ENCODE peak calls at places on chromosomes 2 and 18, in four cellular contexts. One of them, this sample, is unnamed.

GRCh38 chr18:57287766-57288165 is 64.6 kb upstream of the ST8SIA3 start:
- DNase-seq in A549: no peak
- DNase-seq in caudate nucleus: no peak
- DNase-seq in anterior cingulate cortex: no peak
- DNase-seq in this sample: no peak

GRCh38 chr18:9135912-9136314 is 668 bp upstream of the ANKRD12 start:
- DNase-seq in A549: peak
- DNase-seq in caudate nucleus: no peak
- DNase-seq in anterior cingulate cortex: peak
- DNase-seq in this sample: no peak

GRCh38 chr2:137228566-137228965 is 463.2 kb downstream of the THSD7B start:
- DNase-seq in A549: peak
- DNase-seq in caudate nucleus: no peak
- DNase-seq in anterior cingulate cortex: no peak
- DNase-seq in this sample: no peak

GRCh38 chr2:121074322-121074932 is 210.6 kb downstream of the TFCP2L1 start:
- DNase-seq in A549: peak
- DNase-seq in caudate nucleus: no peak
- DNase-seq in anterior cingulate cortex: no peak
- DNase-seq in this sample: no peak

GRCh38 chr2:174959787-174960186 is 45.4 kb downstream of the CHN1 start:
- DNase-seq in A549: no peak
- DNase-seq in caudate nucleus: no peak
- DNase-seq in anterior cingulate cortex: no peak
- DNase-seq in this sample: no peak

GRCh38 chr18:59264651-59265245 is 8.5 kb downstream of the RAX start:
- DNase-seq in A549: no peak
- DNase-seq in caudate nucleus: no peak
- DNase-seq in anterior cingulate cortex: no peak
- DNase-seq in this sample: no peak

GRCh38 chr2:232900811-232901701 is 31.0 kb downstream of the SNORC start:
- DNase-seq in A549: no peak
- DNase-seq in caudate nucleus: no peak
- DNase-seq in anterior cingulate cortex: no peak
- DNase-seq in this sample: no peak

GRCh38 chr2:26008851-26009566 is 24.9 kb upstream of the RAB10 start:
- DNase-seq in A549: peak
- DNase-seq in caudate nucleus: no peak
- DNase-seq in anterior cingulate cortex: peak
- DNase-seq in this sample: peak

GRCh38 chr2:172101707-172102158 is 967 bp downstream of the DLX2 start:
- DNase-seq in A549: no peak
- DNase-seq in caudate nucleus: no peak
- DNase-seq in anterior cingulate cortex: no peak
- DNase-seq in this sample: no peak

GRCh38 chr18:27298215-27298804 is 113.2 kb upstream of the CHST9 start:
- DNase-seq in A549: peak
- DNase-seq in caudate nucleus: no peak
- DNase-seq in anterior cingulate cortex: no peak
- DNase-seq in this sample: no peak

This sample was measured in H54.